ENCODE peak calls at places on chromosomes 13 and 19, in eight cellular contexts. O, M, F, L, H, G, J and A are unnamed samples.

GRCh38 chr19:57241181-57241580 is 749 bp downstream of the ZNF805 start:
- DNase-seq in O (no peak), M (no peak), F (no peak), L (no peak), H (peak), G (no peak), J (no peak), A (no peak)

GRCh38 chr13:19670147-19670546 is 36.7 kb downstream of the MPHOSPH8 start:
- DNase-seq in O (no peak), M (no peak), F (no peak), L (no peak), H (no peak), G (no peak), J (no peak), A (no peak)

GRCh38 chr19:37845932-37846331 is 60.5 kb downstream of the WDR87 start:
- DNase-seq in O (no peak), M (no peak), F (no peak), L (no peak), H (peak), G (no peak), J (no peak), A (peak)

GRCh38 chr13:64397699-64398098 is 2832.4 kb downstream of the PCDH9 start:
- DNase-seq in O (no peak), M (no peak), F (no peak), L (no peak), H (peak), G (no peak), J (no peak), A (no peak)

GRCh38 chr13:104318121-104318520 is 1251.9 kb upstream of the SLC10A2 start:
- DNase-seq in O (no peak), M (no peak), F (no peak), L (no peak), H (peak), G (no peak), J (no peak), A (no peak)

GRCh38 chr19:38735257-38735686 is 9.0 kb downstream of the CAPN12 start:
- DNase-seq in O (no peak), M (peak), F (no peak), L (no peak), H (no peak), G (no peak), J (no peak), A (no peak)

GRCh38 chr19:8396563-8397203 is 6.5 kb downstream of the RAB11B start:
- DNase-seq in O (peak), M (peak), F (peak), L (peak), H (peak), G (peak), J (peak), A (no peak)

GRCh38 chr19:35153701-35154534 is 617 bp upstream of the FXYD5 start:
- DNase-seq in O (peak), M (peak), F (peak), L (peak), H (peak), G (peak), J (no peak), A (no peak)

GRCh38 chr13:113820813-113821651 is 42.8 kb downstream of the GAS6 start:
- DNase-seq in O (no peak), M (peak), F (no peak), L (no peak), H (peak), G (peak), J (peak), A (peak)

GRCh38 chr19:15445807-15446376 is 3.9 kb downstream of the WIZ start:
- DNase-seq in O (no peak), M (no peak), F (no peak), L (no peak), H (no peak), G (no peak), J (peak), A (no peak)